ENCODE peak calls at places on chromosomes 4 and X, in five cellular contexts. T is hepatocyte, S is MM.1S, I is GM23338, B is GM23248. D is an unnamed sample.
A peak's percentile ranks its signal among the peaks of the same experiment; 100 is the strongest.

GRCh38 chr4:154559141-154559841 is 3.5 kb upstream of the FGB start:
- DNase-seq in T (peak; percentile 80), S (peak; percentile 37), I (peak; percentile 80), B (peak; percentile 67), D (peak; percentile 31)

GRCh38 chr4:174544496-174544895 is 22.2 kb upstream of the HPGD start:
- DNase-seq in T (no peak), S (no peak), I (no peak), B (no peak), D (no peak)

GRCh38 chr4:67393699-67394281 is 151.5 kb downstream of the CENPC start:
- DNase-seq in T (peak; percentile 64), S (peak; percentile 35), I (peak; percentile 67), B (peak; percentile 51), D (peak; percentile 59)

GRCh38 chr4:96839441-96839840 is 999.5 kb downstream of the PDHA2 start:
- DNase-seq in T (no peak), S (no peak), I (no peak), B (no peak), D (no peak)

GRCh38 chrX:55142919-55143310 is 54.1 kb downstream of the PAGE2 start:
- DNase-seq in T (no peak), S (no peak), I (no peak), B (no peak), D (no peak)

GRCh38 chrX:119801253-119802221 is 10.1 kb upstream of the RPL39 start:
- DNase-seq in T (no peak), S (no peak), I (no peak), B (no peak), D (no peak)

GRCh38 chrX:20265221-20265725 is 1.4 kb downstream of the RPS6KA3 start:
- DNase-seq in T (peak; percentile 74), S (peak; percentile 56), I (peak; percentile 52), B (peak; percentile 90), D (peak; percentile 47)

GRCh38 chr4:5050520-5050955 is 742 bp upstream of the STK32B start:
- DNase-seq in T (peak; percentile 87), S (peak; percentile 75), I (peak; percentile 91), B (peak; percentile 91), D (peak; percentile 14)

GRCh38 chr4:183987987-183988392 is 82.9 kb downstream of the STOX2 start:
- DNase-seq in T (peak; percentile 91), S (no peak), I (peak; percentile 35), B (peak; percentile 95), D (no peak)

GRCh38 chrX:118536204-118536603 is 40.6 kb downstream of the DOCK11 start:
- DNase-seq in T (no peak), S (no peak), I (no peak), B (no peak), D (no peak)

GRCh38 chrX:38312436-38312835 is 14.9 kb downstream of the RPGR start:
- DNase-seq in T (no peak), S (no peak), I (no peak), B (peak; percentile 83), D (no peak)

GRCh38 chr4:156560701-156561100 is 410.9 kb downstream of the PDGFC start:
- DNase-seq in T (no peak), S (no peak), I (no peak), B (peak; percentile 24), D (no peak)

GRCh38 chr4:84470204-84470785 is 28.8 kb downstream of the NKX6-1 start:
- DNase-seq in T (no peak), S (no peak), I (peak; percentile 60), B (no peak), D (peak; percentile 1)

GRCh38 chr4:166662266-166662843 is 571.9 kb downstream of the SPOCK3 start:
- DNase-seq in T (no peak), S (peak; percentile 82), I (no peak), B (no peak), D (peak; percentile 10)

GRCh38 chrX:102835504-102836146 is 101.4 kb upstream of the RAB40AL start:
- DNase-seq in T (peak; percentile 19), S (peak; percentile 17), I (peak; percentile 48), B (peak; percentile 52), D (peak; percentile 4)

GRCh38 chrX:110167952-110168451 is 149.9 kb downstream of the AMMECR1 start:
- DNase-seq in T (no peak), S (no peak), I (peak; percentile 74), B (peak; percentile 45), D (peak; percentile 39)

GRCh38 chr4:22372958-22373357 is 142.9 kb downstream of the ADGRA3 start:
- DNase-seq in T (no peak), S (no peak), I (no peak), B (no peak), D (no peak)

GRCh38 chr4:69025191-69025998 is 70.9 kb upstream of the UGT2B7 start:
- DNase-seq in T (peak; percentile 41), S (peak; percentile 23), I (peak; percentile 77), B (no peak), D (peak; percentile 1)

GRCh38 chr4:20723019-20723418 is 22.8 kb downstream of the PACRGL start:
- DNase-seq in T (no peak), S (no peak), I (no peak), B (peak; percentile 36), D (no peak)

GRCh38 chr4:186940476-186940875 is 216.8 kb upstream of the FAT1 start:
- DNase-seq in T (no peak), S (no peak), I (no peak), B (no peak), D (no peak)

GRCh38 chr4:15676039-15676438 is 5.6 kb upstream of the FAM200B start:
- DNase-seq in T (no peak), S (no peak), I (no peak), B (no peak), D (no peak)
- H3K79me2 ChIP-seq in T (peaks cover 62% of the 10 kb centered on the region), S (peaks cover 27% of the 10 kb centered on the region), I (peaks cover 93% of the 10 kb centered on the region), B (peaks cover 98% of the 10 kb centered on the region), D (peaks cover 95% of the 10 kb centered on the region)

DNA sequence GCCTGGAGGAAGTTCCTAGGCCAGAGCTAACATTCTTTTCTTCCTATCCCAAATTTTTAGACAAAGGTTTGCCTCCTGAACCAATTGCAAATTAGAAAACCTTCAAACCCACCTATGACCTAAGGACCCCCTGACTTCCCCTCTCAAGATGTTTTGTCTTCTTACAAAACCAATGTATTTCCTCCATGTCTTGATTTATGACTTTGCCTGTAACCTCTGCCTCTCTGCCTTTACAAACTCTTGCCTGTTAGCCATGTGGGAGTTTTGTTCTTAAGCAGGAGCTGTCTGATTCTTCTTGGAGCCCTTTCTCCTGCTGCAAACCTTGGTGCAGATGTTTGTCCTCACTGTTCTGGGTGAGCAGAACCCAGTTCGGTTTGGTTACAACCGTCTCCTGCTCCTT is 222.3 kb upstream of the BOD1L1 start:
- DNase-seq in T (no peak), S (no peak), I (no peak), B (no peak), D (no peak)
- H3K9me2 ChIP-seq in T (no peaks in the 10 kb centered on the region), S (no peaks in the 10 kb centered on the region), I (peaks cover 4% of the 10 kb centered on the region), B (no peaks in the 10 kb centered on the region), D (no peaks in the 10 kb centered on the region)

GRCh38 chr4:54482529-54482961 is 175.2 kb upstream of the KIT start:
- DNase-seq in T (no peak), S (no peak), I (no peak), B (peak; percentile 66), D (no peak)
- TF ChIP-seq EZH2phosphoT487 in T (no peak), S (no peak), I (no peak), B (no peak), D (no peak)

DNA sequence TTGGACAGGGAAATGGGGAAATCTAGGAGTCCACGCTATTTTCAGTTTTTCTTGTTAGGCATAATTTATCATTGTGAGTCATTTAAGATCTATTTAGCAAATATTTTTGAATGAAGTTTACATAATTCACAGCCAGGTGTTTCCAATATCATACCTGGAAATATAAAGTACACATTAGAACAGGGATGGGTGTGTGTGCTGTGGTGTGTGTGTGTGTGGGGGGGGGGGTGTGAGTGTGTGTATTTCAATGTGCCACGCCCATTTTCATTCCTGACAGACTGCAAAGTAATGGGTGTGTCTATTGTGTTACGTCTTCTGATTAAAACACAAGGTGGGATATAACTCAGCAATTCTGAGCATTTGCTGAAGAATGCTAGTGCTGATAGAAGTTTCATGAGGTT is 33.2 kb downstream of the ARHGAP10 start:
- DNase-seq in T (no peak), S (no peak), I (no peak), B (no peak), D (no peak)
- H3K79me2 ChIP-seq in T (peaks cover 60% of the 10 kb centered on the region), S (peaks cover 94% of the 10 kb centered on the region), I (no peaks in the 10 kb centered on the region), B (peaks cover 95% of the 10 kb centered on the region), D (no peaks in the 10 kb centered on the region)

DNA sequence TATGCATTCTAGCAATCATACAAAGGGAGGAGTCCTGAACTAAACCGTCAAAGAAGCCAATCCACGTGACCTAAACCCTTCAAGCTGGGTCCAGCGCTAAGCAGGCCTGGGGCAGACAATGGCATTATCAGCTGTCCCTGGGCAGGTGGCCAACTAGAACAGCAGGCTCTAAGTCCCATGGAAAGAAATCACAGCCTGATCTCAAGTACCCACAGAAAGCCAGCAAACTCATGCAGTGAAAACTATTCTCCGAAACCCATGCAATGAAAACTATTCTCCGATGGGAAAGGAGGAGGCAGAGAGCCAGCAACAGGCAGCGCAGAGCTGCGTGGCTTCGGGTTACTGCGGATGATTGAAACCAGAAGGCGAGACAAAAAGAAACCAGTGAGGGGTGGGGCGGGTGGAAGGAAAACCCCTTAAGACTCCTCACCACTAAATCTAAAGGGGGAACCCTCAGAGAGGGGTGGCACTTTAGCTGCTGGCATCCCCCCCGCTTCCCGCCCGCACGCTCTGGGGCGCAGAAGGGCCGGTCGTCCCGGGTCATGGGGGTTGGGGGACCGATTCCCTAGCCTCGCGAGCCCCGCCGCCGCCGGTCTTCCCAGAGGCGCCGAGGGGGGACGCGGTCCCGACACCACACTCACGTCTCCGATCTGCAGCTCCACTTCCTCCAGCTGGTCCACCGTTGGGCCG is 567 bp downstream of the C4orf46 start:
- DNase-seq in T (peak; percentile 85), S (peak; percentile 70), I (peak; percentile 78), B (peak; percentile 88), D (peak; percentile 53)
- H3K9me2 ChIP-seq in T (no peaks in the 10 kb centered on the region), S (no peaks in the 10 kb centered on the region), I (no peaks in the 10 kb centered on the region), B (no peaks in the 10 kb centered on the region), D (no peaks in the 10 kb centered on the region)

GRCh38 chr4:15855804-15856475 is 77.8 kb downstream of the CD38 start:
- DNase-seq in T (no peak), S (no peak), I (no peak), B (no peak), D (no peak)
- TF ChIP-seq EZH2phosphoT487 in T (no peak), S (no peak), I (no peak), B (no peak), D (no peak)

DNA sequence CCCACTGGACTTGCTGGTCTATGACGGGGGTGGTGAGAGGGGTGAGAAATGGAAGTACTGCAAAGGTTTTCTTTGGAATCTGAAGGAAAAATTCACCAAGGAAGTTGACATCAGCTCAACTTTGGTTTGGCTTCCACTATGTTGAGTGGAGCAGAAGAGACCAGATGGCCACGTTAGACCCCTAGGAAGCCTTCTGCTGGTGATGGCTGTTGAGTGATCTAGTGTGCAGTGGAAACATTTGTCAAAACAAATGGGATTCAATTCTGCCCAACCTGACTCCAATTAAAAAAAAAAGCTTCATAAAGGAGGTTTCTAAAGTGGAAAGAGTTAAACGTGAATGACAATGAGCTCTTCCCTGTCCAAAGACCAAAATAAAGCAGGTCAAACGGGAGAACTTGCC is 25.7 kb downstream of the SEL1L3 start:
- DNase-seq in T (no peak), S (no peak), I (no peak), B (no peak), D (no peak)
- H3K79me2 ChIP-seq in T (no peaks in the 10 kb centered on the region), S (peaks cover 87% of the 10 kb centered on the region), I (peaks cover 63% of the 10 kb centered on the region), B (no peaks in the 10 kb centered on the region), D (peaks cover 100% of the 10 kb centered on the region)

GRCh38 chr4:82479562-82479961 is 49.2 kb downstream of the ENOPH1 start:
- DNase-seq in T (no peak), S (no peak), I (no peak), B (no peak), D (no peak)

GRCh38 chr4:82469776-82470345 is 39.5 kb downstream of the ENOPH1 start:
- DNase-seq in T (peak; percentile 19), S (no peak), I (no peak), B (peak; percentile 80), D (no peak)

GRCh38 chr4:82473621-82474164 is 43.3 kb downstream of the ENOPH1 start:
- DNase-seq in T (no peak), S (no peak), I (no peak), B (no peak), D (no peak)
- H3K9me2 ChIP-seq in T (no peaks in the 10 kb centered on the region), S (no peaks in the 10 kb centered on the region), I (no peaks in the 10 kb centered on the region), B (no peaks in the 10 kb centered on the region), D (no peaks in the 10 kb centered on the region)

D was measured in OCI-LY7.